ENCODE peak calls at places on chromosomes 16 and 17, in four cellular contexts. A is GM18507, Y is NCI-H2029 treated with DMSO at 0.1 percent for 48 hours, G is COR-L47. L is an unnamed sample.

GRCh38 chr16:50213939-50214519 is 52.3 kb upstream of the ADCY7 start:
- DNase-seq in Y (no peak), A (peak; percentile 22), G (no peak), L (no peak)

GRCh38 chr17:81302861-81303326 is 7.8 kb upstream of the SLC38A10 start:
- DNase-seq in Y (no peak), A (no peak), G (no peak), L (no peak)

GRCh38 chr17:13704333-13704732 is 102.6 kb upstream of the HS3ST3A1 start:
- DNase-seq in A (no peak), G (no peak), Y (no peak), L (no peak)

GRCh38 chr17:75996665-75997590 is 3.7 kb upstream of the CDK3 start:
- DNase-seq in G (no peak), A (peak; percentile 35), Y (no peak), L (no peak)

GRCh38 chr17:70924776-70925175 is 755.4 kb downstream of the KCNJ2 start:
- DNase-seq in A (no peak), Y (no peak), G (no peak), L (no peak)

GRCh38 chr17:9241371-9241712 is 220.0 kb downstream of the NTN1 start:
- DNase-seq in A (no peak), G (no peak), Y (no peak), L (no peak)

GRCh38 chr16:86584726-86585721 is 6.7 kb downstream of the FOXL1 start:
- DNase-seq in G (no peak), A (no peak), Y (peak; percentile 47), L (no peak)

GRCh38 chr16:69720822-69721430 is 5.4 kb downstream of the NQO1 start:
- DNase-seq in A (no peak), Y (no peak), G (no peak), L (no peak)

GRCh38 chr16:51374346-51374745 is 223.3 kb upstream of the SALL1 start:
- DNase-seq in A (no peak), G (no peak), Y (no peak), L (no peak)

GRCh38 chr16:75108792-75109731 is 7.5 kb downstream of the LDHD start:
- DNase-seq in Y (peak; percentile 30), G (no peak), A (no peak), L (no peak)

GRCh38 chr16:84247844-84248243 is 8.0 kb upstream of the KCNG4 start:
- DNase-seq in G (no peak), A (no peak), Y (no peak), L (no peak)

GRCh38 chr17:78494961-78495330 is 82.2 kb downstream of the DNAH17 start:
- DNase-seq in A (no peak), Y (no peak), G (no peak), L (no peak)

GRCh38 chr16:70689035-70689969 is 3.4 kb upstream of the MTSS2 start:
- DNase-seq in A (no peak), Y (no peak), G (no peak), L (no peak)

GRCh38 chr17:36017799-36018198 is at the start of gene CCL23:
- DNase-seq in Y (no peak), G (no peak), A (no peak), L (no peak)

GRCh38 chr16:49277386-49277742 is 4.3 kb downstream of the CBLN1 start:
- DNase-seq in G (no peak), A (no peak), Y (no peak), L (no peak)

GRCh38 chr16:58459344-58460218 is 40.4 kb upstream of the NDRG4 start:
- DNase-seq in Y (no peak), A (no peak), G (no peak), L (no peak)

GRCh38 chr16:86980644-86981043 is 336.5 kb downstream of the C16orf95 start:
- DNase-seq in Y (no peak), G (no peak), A (no peak), L (no peak)

GRCh38 chr16:21646721-21647561 is 5.5 kb downstream of the IGSF6 start:
- DNase-seq in G (no peak), A (peak; percentile 62), Y (no peak), L (no peak)

GRCh38 chr16:10121496-10121895 is 60.7 kb downstream of the GRIN2A start:
- DNase-seq in G (no peak), A (no peak), Y (no peak), L (no peak)

GRCh38 chr16:88552815-88553214 is 17.4 kb upstream of the ZC3H18 start:
- DNase-seq in A (no peak), G (no peak), Y (no peak), L (no peak)

GRCh38 chr17:48878920-48879898 is 13.4 kb upstream of the ATP5MC1 start:
- DNase-seq in A (peak; percentile 56), Y (peak; percentile 51), G (peak; percentile 54), L (peak; percentile 66)

GRCh38 chr17:81566461-81567126 is 14.4 kb upstream of the FAAP100 start:
- DNase-seq in Y (peak; percentile 64), G (peak; percentile 94), A (no peak), L (peak; percentile 77)

L was measured in NCI-H2081.